ENCODE peak calls at places on chromosomes 16 and 17, in six cellular contexts. H, M, G, S, Z and I are unnamed samples. For H3K79me1, the result is how much of the 10 kb centered on the place peaks cover.

GRCh38 chr17:63358111-63358839 is 87.8 kb downstream of the CYB561 start:
- DNase-seq in M (peak), Z (no peak), G (no peak), S (no peak), H (no peak), I (peak)

GRCh38 chr16:23952128-23953041 is 116.6 kb downstream of the PRKCB start:
- DNase-seq in S (peak), H (peak), G (no peak), Z (peak), M (peak), I (no peak)

GRCh38 chr16:66551362-66551761 is 1.0 kb upstream of the CKLF start:
- DNase-seq in Z (peak), H (no peak), G (peak), S (no peak), M (peak), I (peak)

GRCh38 chr17:32264823-32265191 is 825 bp upstream of the RHBDL3 start:
- DNase-seq in Z (no peak), H (no peak), S (no peak), G (no peak), M (no peak), I (no peak)

GRCh38 chr17:7016406-7016805 is 4.0 kb downstream of the RNASEK start:
- DNase-seq in S (no peak), Z (no peak), H (no peak), G (no peak), M (no peak), I (no peak)

GRCh38 chr17:82967268-82968032 is 112.0 kb upstream of the METRNL start:
- DNase-seq in S (no peak), G (peak), M (no peak), H (no peak), Z (no peak), I (no peak)

GRCh38 chr17:79986441-79987186 is 49.1 kb downstream of the TBC1D16 start:
- DNase-seq in Z (no peak), M (peak), G (no peak), S (no peak), H (no peak), I (no peak)

GRCh38 chr16:85168732-85169256 is 56.5 kb upstream of the CIBAR2 start:
- DNase-seq in S (no peak), M (peak), G (no peak), H (peak), Z (peak), I (no peak)

GRCh38 chr17:43468746-43469544 is 14.8 kb upstream of the DHX8 start:
- DNase-seq in H (no peak), Z (peak), S (peak), M (peak), G (no peak), I (peak)

GRCh38 chr17:38789185-38789584 is 10.2 kb downstream of the PIP4K2B start:
- DNase-seq in H (peak), M (peak), S (no peak), Z (peak), G (no peak), I (peak)

GRCh38 chr17:79466562-79467350 is 144.1 kb downstream of the RBFOX3 start:
- DNase-seq in M (no peak), S (no peak), H (no peak), G (no peak), Z (no peak), I (no peak)

GRCh38 chr17:49576121-49576905 is 642 bp downstream of the NXPH3 start:
- DNase-seq in S (peak), Z (peak), M (peak), G (peak), H (peak), I (peak)

GRCh38 chr16:81551821-81552304 is 107.3 kb downstream of the CMIP start:
- DNase-seq in M (peak), Z (no peak), G (no peak), H (no peak), S (peak), I (peak)
- H3K79me1 ChIP-seq in M (half or more), Z (under half), G (under half), H (under half), S (under half), I (half or more)

GRCh38 chr17:72474740-72475477 is 354.1 kb downstream of the SOX9 start:
- DNase-seq in H (no peak), M (no peak), S (no peak), Z (peak), G (no peak), I (peak)
- H2AK5ac ChIP-seq in H (peak), M (no peak), S (no peak), Z (no peak), G (no peak), I (no peak)

DNA sequence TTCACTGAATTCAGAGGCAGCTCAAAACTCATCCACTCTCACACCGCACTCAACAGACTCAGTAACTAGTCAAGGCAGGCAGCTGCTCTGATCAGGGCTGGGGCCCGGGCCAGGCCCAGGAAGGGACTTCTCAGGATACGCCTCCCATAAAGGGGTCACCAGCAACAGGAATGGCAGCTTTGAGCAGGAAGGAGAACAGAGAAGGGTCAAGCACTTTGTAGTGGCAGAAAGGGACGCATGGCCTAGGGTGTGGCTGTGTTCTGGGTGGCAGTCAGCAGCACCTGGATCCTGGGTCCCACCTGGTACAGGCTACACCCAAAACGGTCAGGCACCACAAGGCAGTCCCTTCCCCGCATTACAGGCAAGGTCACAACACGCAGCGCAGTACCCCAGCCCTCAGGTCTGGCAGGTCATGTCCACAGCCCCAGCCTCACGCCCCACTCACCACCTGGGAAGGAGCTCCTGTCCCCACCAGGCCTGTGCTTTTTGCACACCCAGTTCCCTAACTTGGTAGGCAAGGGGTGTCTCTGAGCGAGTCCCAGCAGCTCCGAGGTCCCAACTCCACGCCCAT is 99.7 kb downstream of the ZNF778 start:
- DNase-seq in H (no peak), M (no peak), S (no peak), G (no peak), Z (no peak), I (no peak)
- H3K79me1 ChIP-seq in H (half or more), M (half or more), S (under half), G (under half), Z (half or more), I (under half)

GRCh38 chr17:17751996-17752821 is 71.0 kb downstream of the RAI1 start:
- DNase-seq in Z (peak), G (peak), M (peak), S (peak), H (peak), I (peak)
- H2AK5ac ChIP-seq in Z (peak), G (no peak), M (peak), S (peak), H (peak), I (peak)

GRCh38 chr16:89317729-89318429 is 100.4 kb downstream of the ZNF778 start:
- DNase-seq in H (no peak), Z (no peak), G (no peak), S (no peak), M (no peak), I (no peak)
- H3K79me1 ChIP-seq in H (under half), Z (half or more), G (under half), S (under half), M (half or more), I (under half)

GRCh38 chr16:57761957-57762356 is 26.4 kb downstream of the KATNB1 start:
- DNase-seq in M (no peak), G (no peak), Z (no peak), H (no peak), S (no peak), I (no peak)

GRCh38 chr16:57759541-57760356 is 24.2 kb downstream of the KATNB1 start:
- DNase-seq in M (no peak), H (no peak), Z (peak), G (no peak), S (peak), I (no peak)

GRCh38 chr16:57760357-57761160 is 25.0 kb downstream of the KATNB1 start:
- DNase-seq in Z (peak), S (no peak), G (peak), H (no peak), M (no peak), I (no peak)

GRCh38 chr16:57762365-57763289 is 27.1 kb downstream of the KATNB1 start:
- DNase-seq in S (no peak), H (no peak), G (no peak), Z (no peak), M (no peak), I (no peak)

DNA sequence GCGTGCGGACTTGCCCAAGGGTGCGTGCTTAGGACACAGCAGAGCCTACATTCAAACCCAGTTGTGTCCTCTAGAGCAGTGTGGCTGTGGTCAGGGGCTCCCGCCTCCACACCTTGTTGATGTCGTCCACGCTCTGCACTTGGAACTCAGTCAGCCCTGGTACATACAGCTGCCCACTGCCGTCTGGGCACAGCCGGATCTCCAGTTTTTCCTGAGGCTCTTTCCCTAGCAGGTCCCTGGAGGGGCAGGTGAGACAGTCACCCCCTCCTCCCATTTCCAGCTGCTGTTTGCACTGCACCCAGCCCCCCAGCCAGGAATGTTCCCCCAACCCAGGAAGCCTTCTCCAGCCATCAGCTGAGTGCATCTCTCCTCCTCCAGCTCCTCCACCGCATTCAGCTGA is 25.7 kb downstream of the KATNB1 start:
- DNase-seq in Z (no peak), M (no peak), H (no peak), S (no peak), G (no peak), I (no peak)
- H2AK5ac ChIP-seq in Z (no peak), M (no peak), H (peak), S (no peak), G (no peak), I (no peak)

GRCh38 chr16:81548551-81548900 is 103.9 kb downstream of the CMIP start:
- DNase-seq in G (no peak), M (no peak), S (no peak), Z (no peak), H (no peak), I (no peak)
- H3K79me1 ChIP-seq in G (under half), M (half or more), S (under half), Z (half or more), H (under half), I (half or more)